ENCODE peak calls at places on chromosomes 1 and 21, in five cellular contexts. E, V, A, F and U are unnamed samples. For H3K9me3, the result is how much of the 10 kb centered on the place peaks cover.

GRCh38 chr1:235649722-235650163 is at the start of gene GNG4:
- DNase-seq in F (no peak), V (no peak), A (no peak), E (no peak), U (no peak)

GRCh38 chr1:60981357-60981756 is 101.0 kb upstream of the NFIA start:
- DNase-seq in V (no peak), A (no peak), F (no peak), E (no peak), U (no peak)

GRCh38 chr1:36326499-36326898 is 3.1 kb upstream of the EVA1B start:
- DNase-seq in V (peak), E (no peak), F (no peak), A (no peak), U (no peak)

GRCh38 chr21:33199516-33200217 is 30.1 kb upstream of the IFNAR2 start:
- DNase-seq in E (peak), F (no peak), A (peak), V (peak), U (peak)

GRCh38 chr1:112735752-112736151 is 20.6 kb upstream of the PPM1J start:
- DNase-seq in A (no peak), V (peak), F (no peak), E (no peak), U (no peak)

GRCh38 chr1:41622859-41623732 is 138.6 kb upstream of the EDN2 start:
- DNase-seq in V (peak), E (no peak), A (no peak), F (no peak), U (no peak)

GRCh38 chr1:236100799-236101198 is 35.9 kb upstream of the NID1 start:
- DNase-seq in V (no peak), E (no peak), A (no peak), F (no peak), U (no peak)

GRCh38 chr1:86515597-86515996 is 31.3 kb upstream of the CLCA4 start:
- DNase-seq in A (no peak), F (no peak), V (peak), E (no peak), U (no peak)

GRCh38 chr1:159090566-159091546 is 14.3 kb upstream of the AIM2 start:
- DNase-seq in A (no peak), E (no peak), F (no peak), V (no peak), U (no peak)

GRCh38 chr1:186214816-186215215 is 160.2 kb downstream of the TPR start:
- DNase-seq in V (no peak), E (no peak), F (no peak), A (no peak), U (no peak)

GRCh38 chr1:10848109-10848684 is 51.8 kb upstream of the CASZ1 start:
- DNase-seq in F (peak), E (no peak), V (no peak), A (no peak), U (no peak)

GRCh38 chr21:46661211-46661625 is 25.7 kb downstream of the PRMT2 start:
- DNase-seq in E (peak), V (no peak), A (peak), F (no peak), U (no peak)

GRCh38 chr1:87185077-87185476 is 143.6 kb upstream of the LMO4 start:
- DNase-seq in F (no peak), V (no peak), A (no peak), E (no peak), U (no peak)

GRCh38 chr1:9909222-9910046 is 635 bp downstream of the CTNNBIP1 start:
- DNase-seq in F (no peak), V (peak), E (peak), A (peak), U (peak)

GRCh38 chr1:248820041-248820585 is 5.6 kb downstream of the SH3BP5L start:
- DNase-seq in A (no peak), E (no peak), F (no peak), V (no peak), U (no peak)

GRCh38 chr1:244414543-244414942 is 37.2 kb downstream of the ADSS2 start:
- DNase-seq in V (peak), F (no peak), E (no peak), A (no peak), U (no peak)

GRCh38 chr1:159172599-159173291 is 1.3 kb downstream of the CADM3 start:
- DNase-seq in E (peak), F (no peak), A (no peak), V (no peak), U (no peak)

GRCh38 chr21:37065561-37066177 is 7.2 kb downstream of the PIGP start:
- DNase-seq in F (no peak), V (no peak), E (no peak), A (no peak), U (no peak)

GRCh38 chr1:151710187-151710586 is 6.4 kb downstream of the CELF3 start:
- DNase-seq in F (no peak), V (no peak), E (no peak), A (no peak), U (peak)

GRCh38 chr1:38106726-38107125 is 60.1 kb upstream of the POU3F1 start:
- DNase-seq in E (no peak), F (no peak), A (no peak), V (no peak), U (no peak)

GRCh38 chr1:48697066-48697707 is 79.5 kb downstream of the BEND5 start:
- DNase-seq in A (peak), V (peak), E (peak), F (peak), U (no peak)

GRCh38 chr1:11138952-11139351 is 39.3 kb upstream of the EXOSC10 start:
- DNase-seq in E (no peak), A (no peak), V (peak), F (no peak), U (no peak)

DNA sequence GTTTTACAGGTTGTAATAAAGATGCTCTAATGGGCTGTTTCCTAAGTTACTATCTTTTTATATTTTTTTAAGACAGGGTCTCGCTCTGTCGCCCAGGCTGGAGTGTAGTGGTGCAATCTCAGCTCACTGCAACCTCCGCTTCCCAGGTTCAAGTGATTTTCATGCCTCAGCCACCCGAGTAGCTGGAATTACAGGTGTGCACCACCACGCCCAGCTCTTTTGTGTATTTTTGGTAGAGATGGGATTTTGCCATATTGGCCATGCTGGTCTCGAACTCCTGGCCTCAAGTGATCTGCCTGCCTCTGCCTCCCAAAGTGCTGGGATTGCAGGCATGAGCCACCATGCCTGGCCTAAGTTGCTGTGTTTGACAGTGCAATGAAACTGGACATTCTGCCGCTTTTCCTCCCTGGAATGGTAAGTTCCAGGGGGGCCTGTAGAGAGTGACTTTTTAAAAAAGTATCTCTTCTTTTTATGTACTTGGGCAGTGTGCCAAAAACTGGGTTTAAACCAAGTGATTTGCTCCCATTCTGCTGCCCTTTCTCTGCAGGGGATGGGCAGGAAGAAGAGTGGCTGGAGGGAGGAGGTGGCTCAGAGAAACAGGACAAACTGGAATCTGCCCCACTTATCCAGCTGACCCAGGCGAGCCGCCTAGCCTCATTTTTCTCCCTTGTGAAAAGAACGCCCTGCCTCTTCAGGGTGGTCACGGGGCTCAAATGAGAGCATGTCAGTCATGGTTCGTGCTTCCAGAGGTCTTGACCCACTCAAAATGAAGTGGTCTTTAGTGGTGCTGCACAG is 2.3 kb downstream of the SLC37A1 start:
- DNase-seq in A (no peak), E (no peak), V (peak), F (no peak), U (no peak)
- H3K27ac ChIP-seq in A (no peak), E (no peak), V (peak), F (peak), U (no peak)

GRCh38 chr1:5484451-5485165 is 507.6 kb downstream of the NPHP4 start:
- DNase-seq in E (no peak), V (no peak), A (no peak), F (no peak), U (no peak)
- H3K9me3 ChIP-seq in E (under half), V (under half), A (under half), F (under half), U (under half)

GRCh38 chr1:203380395-203381150 is 29.7 kb upstream of the FMOD start:
- DNase-seq in A (peak), V (no peak), F (no peak), E (no peak), U (no peak)
- H3K4me3 ChIP-seq in A (no peak), V (no peak), F (no peak), E (no peak), U (no peak)

DNA sequence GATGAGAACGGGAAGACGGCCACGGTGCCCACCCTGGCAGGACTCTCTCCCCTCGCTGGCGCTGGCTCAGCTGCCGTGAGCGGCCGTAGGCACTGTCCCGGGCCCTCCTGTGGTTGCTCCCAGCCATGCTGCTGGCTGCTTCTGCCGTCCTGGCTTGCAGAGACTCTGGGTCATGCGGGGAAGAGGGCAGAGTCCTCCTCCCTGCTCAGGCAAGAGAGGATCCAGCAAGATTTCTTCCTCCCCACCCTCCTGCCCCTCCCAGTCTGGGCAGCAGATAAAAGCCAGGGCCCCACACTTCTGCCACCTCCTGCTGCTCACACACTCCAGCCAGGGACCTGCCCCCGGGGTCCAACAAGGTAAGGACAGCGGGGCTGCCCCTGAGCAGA is 60.1 kb downstream of the AGPAT3 start:
- DNase-seq in F (peak), V (no peak), E (peak), A (no peak), U (no peak)
- H3K27ac ChIP-seq in F (no peak), V (no peak), E (peak), A (no peak), U (no peak)

GRCh38 chr1:105865546-105865945 is 1190.9 kb upstream of the PRMT6 start:
- DNase-seq in E (no peak), A (no peak), V (peak), F (no peak), U (no peak)
- H3K9me3 ChIP-seq in E (under half), A (under half), V (under half), F (under half), U (under half)

GRCh38 chr1:100433563-100433962 is 81.3 kb downstream of the CDC14A start:
- DNase-seq in A (no peak), E (no peak), F (no peak), V (peak), U (no peak)
- H3K4me3 ChIP-seq in A (no peak), E (no peak), F (no peak), V (no peak), U (no peak)

GRCh38 chr1:3245344-3245743 is 176.3 kb downstream of the PRDM16 start:
- DNase-seq in F (peak), E (no peak), A (no peak), V (no peak), U (no peak)
- H3K27ac ChIP-seq in F (no peak), E (no peak), A (no peak), V (no peak), U (no peak)

GRCh38 chr1:93556291-93556690 is 108.4 kb downstream of the FNBP1L start:
- DNase-seq in E (no peak), F (no peak), V (no peak), A (no peak), U (no peak)

GRCh38 chr1:93554883-93555872 is 107.3 kb downstream of the FNBP1L start:
- DNase-seq in E (no peak), V (no peak), A (no peak), F (no peak), U (no peak)

GRCh38 chr1:93552751-93553455 is 105.0 kb downstream of the FNBP1L start:
- DNase-seq in A (no peak), E (no peak), V (no peak), F (no peak), U (no peak)
- H3K9me3 ChIP-seq in A (under half), E (under half), V (under half), F (under half), U (under half)